ENCODE peak calls at places on chromosomes 13 and 19, in five cellular contexts. B, A, F, R and N are unnamed samples. For H3K4me1, the result is how much of the 10 kb centered on the place peaks cover.

GRCh38 chr13:97222934-97223710 is 989 bp downstream of the MBNL2 start:
- DNase-seq in R (no peak), B (no peak), A (no peak), F (no peak), N (no peak)

GRCh38 chr13:106234656-106235055 is 300.8 kb downstream of the EFNB2 start:
- DNase-seq in B (no peak), R (no peak), A (no peak), F (no peak), N (no peak)

GRCh38 chr19:29044037-29044436 is 168.9 kb downstream of the UQCRFS1 start:
- DNase-seq in R (no peak), B (no peak), F (no peak), A (no peak), N (no peak)

GRCh38 chr13:105048685-105049084 is 1486.8 kb downstream of the EFNB2 start:
- DNase-seq in F (peak), A (no peak), R (no peak), B (no peak), N (no peak)

GRCh38 chr19:56476671-56477428 is at the start of gene ZNF667:
- DNase-seq in F (no peak), R (no peak), A (no peak), B (peak), N (no peak)

GRCh38 chr13:30766957-30767603 is 31.7 kb downstream of the ALOX5AP start:
- DNase-seq in R (no peak), A (no peak), B (no peak), F (no peak), N (no peak)

GRCh38 chr13:28384789-28385188 is 110.1 kb downstream of the FLT1 start:
- DNase-seq in A (no peak), B (no peak), R (no peak), F (no peak), N (no peak)

GRCh38 chr19:48321372-48321621 is 4.1 kb upstream of the EMP3 start:
- DNase-seq in R (peak), B (peak), F (peak), A (peak), N (no peak)

GRCh38 chr19:50458396-50459066 is 17.8 kb upstream of the EMC10 start:
- DNase-seq in F (no peak), A (no peak), R (no peak), B (peak), N (no peak)

GRCh38 chr19:18218159-18218558 is 8.1 kb downstream of the PDE4C start:
- DNase-seq in A (no peak), B (no peak), R (no peak), F (no peak), N (no peak)

GRCh38 chr19:1101337-1101698 is 2.5 kb upstream of the GPX4 start:
- DNase-seq in R (peak), A (no peak), F (no peak), B (no peak), N (no peak)

GRCh38 chr19:51137812-51138425 is 4.2 kb upstream of the SIGLEC7 start:
- DNase-seq in R (no peak), F (no peak), A (no peak), B (no peak), N (no peak)

GRCh38 chr19:3455960-3456601 is 24.2 kb downstream of the SMIM24 start:
- DNase-seq in A (no peak), B (no peak), F (no peak), R (no peak), N (no peak)

GRCh38 chr19:3457531-3458228 is 22.6 kb downstream of the SMIM24 start:
- DNase-seq in R (peak), B (no peak), A (no peak), F (no peak), N (no peak)

GRCh38 chr19:3458229-3458555 is 22.1 kb downstream of the SMIM24 start:
- DNase-seq in F (no peak), A (no peak), B (no peak), R (no peak), N (no peak)

GRCh38 chr19:3455393-3455955 is 24.9 kb downstream of the SMIM24 start:
- DNase-seq in F (no peak), A (no peak), B (no peak), R (no peak), N (no peak)

DNA sequence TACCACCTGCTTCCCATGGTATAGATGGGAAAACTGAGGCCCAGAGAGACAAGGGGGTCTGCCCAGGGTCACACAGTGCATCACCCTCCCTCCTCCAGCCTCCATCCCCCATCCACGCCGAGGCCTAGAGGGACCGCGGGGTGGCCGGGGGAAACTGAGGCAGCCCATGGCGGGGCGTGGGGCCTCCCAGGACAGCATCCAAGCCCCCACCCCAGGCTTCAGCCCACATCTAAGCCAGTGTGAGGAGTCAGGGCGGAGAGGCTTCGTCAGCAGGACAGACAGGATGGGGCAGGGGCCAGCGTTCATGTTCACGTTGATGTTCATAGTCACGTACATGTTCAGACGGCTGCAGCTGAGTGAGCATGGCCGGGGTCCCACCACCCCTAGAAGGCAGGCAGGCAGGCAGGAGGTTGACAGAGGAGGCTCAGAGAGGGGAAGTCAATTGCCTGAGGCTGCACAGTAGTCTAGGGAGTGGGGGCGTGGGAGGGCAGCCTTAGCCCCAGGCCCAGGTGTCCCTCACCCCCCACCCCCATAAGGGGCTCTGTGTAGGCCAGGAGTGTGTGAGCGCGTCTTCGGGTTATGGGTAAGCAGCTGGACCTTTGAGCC is 23.3 kb downstream of the SMIM24 start:
- DNase-seq in B (no peak), R (no peak), A (no peak), F (no peak), N (no peak)
- H3K27ac ChIP-seq in B (no peak), R (peak), A (peak), F (no peak), N (no peak)

GRCh38 chr13:29500426-29500825 is 95.1 kb downstream of the SLC7A1 start:
- DNase-seq in B (no peak), F (no peak), R (no peak), A (no peak), N (no peak)
- H3K4me1 ChIP-seq in B (under half), F (under half), R (under half), A (under half), N (under half)

GRCh38 chr13:20232556-20233277 is 598 bp upstream of the GJB6 start:
- DNase-seq in B (no peak), F (no peak), R (no peak), A (no peak), N (no peak)

GRCh38 chr13:20227288-20227687 is 4.8 kb downstream of the GJB6 start:
- DNase-seq in R (no peak), A (no peak), B (no peak), F (no peak), N (no peak)

GRCh38 chr13:20227730-20228129 is 4.4 kb downstream of the GJB6 start:
- DNase-seq in A (no peak), B (no peak), R (no peak), F (no peak), N (no peak)

GRCh38 chr13:20231839-20232555 is at the start of gene GJB6:
- DNase-seq in R (no peak), A (no peak), F (no peak), B (no peak), N (no peak)

GRCh38 chr13:20230913-20231838 is 943 bp downstream of the GJB6 start:
- DNase-seq in R (no peak), B (no peak), A (no peak), F (no peak), N (no peak)
- H3K27ac ChIP-seq in R (no peak), B (no peak), A (no peak), F (no peak), N (no peak)

GRCh38 chr13:50359779-50360178 is 344.5 kb downstream of the KCNRG start:
- DNase-seq in B (no peak), A (no peak), F (no peak), R (no peak), N (no peak)

GRCh38 chr13:50357586-50358118 is 342.4 kb downstream of the KCNRG start:
- DNase-seq in R (no peak), F (no peak), A (peak), B (peak), N (no peak)

GRCh38 chr13:50358715-50359367 is 343.6 kb downstream of the KCNRG start:
- DNase-seq in A (no peak), F (no peak), B (no peak), R (no peak), N (no peak)

GRCh38 chr13:50357136-50357535 is 341.9 kb downstream of the KCNRG start:
- DNase-seq in F (no peak), B (no peak), R (no peak), A (no peak), N (no peak)

DNA sequence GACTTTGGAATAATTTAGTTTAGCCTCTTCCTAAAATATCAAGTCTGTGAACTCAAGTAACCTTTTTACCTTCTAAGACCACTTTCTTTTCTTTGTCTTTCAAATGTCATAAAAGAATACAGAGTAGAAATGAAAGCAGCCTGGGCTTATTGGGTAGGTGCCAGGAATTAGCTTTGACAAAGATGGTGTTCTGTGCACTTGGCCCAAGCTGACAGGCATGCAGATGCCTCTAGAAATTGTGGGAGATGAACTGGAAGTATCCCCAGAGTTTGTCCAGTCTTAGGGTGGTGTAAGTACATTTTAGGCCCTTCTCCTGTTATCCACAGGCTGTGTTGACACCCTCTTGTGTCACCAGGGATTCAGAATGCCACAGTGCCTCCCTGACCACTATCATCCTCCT is 343.0 kb downstream of the KCNRG start:
- DNase-seq in F (no peak), A (no peak), B (no peak), R (no peak), N (no peak)
- H3K4me1 ChIP-seq in F (under half), A (under half), B (under half), R (under half), N (under half)

GRCh38 chr13:76809369-76809768 is 76.8 kb downstream of the KCTD12 start:
- DNase-seq in B (no peak), R (no peak), F (no peak), A (no peak), N (no peak)
- H3K27ac ChIP-seq in B (no peak), R (no peak), F (no peak), A (no peak), N (no peak)